ENCODE peak calls at places on chromosomes 16 and 17, in five cellular contexts. S is GM20000, A is heart right ventricle, E is left ventricle myocardium inferior, X is AG04450. J is an unnamed sample.

GRCh38 chr17:69884361-69884760 is 190.7 kb upstream of the KCNJ16 start:
- DNase-seq in S (no peak), A (no peak), E (no peak), X (no peak), J (no peak)

GRCh38 chr17:17391575-17392370 is 85.0 kb upstream of the MED9 start:
- DNase-seq in S (no peak), A (no peak), E (no peak), X (no peak), J (no peak)

GRCh38 chr16:13186813-13187212 is 285.4 kb downstream of the SHISA9 start:
- DNase-seq in S (no peak), A (no peak), E (no peak), X (no peak), J (no peak)

GRCh38 chr16:50152807-50153647 is at the start of gene TENT4B:
- DNase-seq in S (peak; percentile 99), A (peak; percentile 89), E (peak; percentile 88), X (peak; percentile 49), J (peak; percentile 86)

GRCh38 chr16:85386467-85387170 is 226.5 kb upstream of the GSE1 start:
- DNase-seq in S (no peak), A (no peak), E (peak; percentile 1), X (no peak), J (no peak)

GRCh38 chr17:11730747-11731146 is 132.5 kb downstream of the DNAH9 start:
- DNase-seq in S (no peak), A (no peak), E (no peak), X (no peak), J (no peak)

GRCh38 chr17:40038882-40039513 is 15.2 kb downstream of the MED24 start:
- DNase-seq in S (no peak), A (peak; percentile 87), E (peak; percentile 71), X (peak; percentile 66), J (peak; percentile 88)

GRCh38 chr16:4327782-4328579 is 12.1 kb downstream of the GLIS2 start:
- DNase-seq in S (peak; percentile 85), A (peak; percentile 89), E (peak; percentile 83), X (no peak), J (peak; percentile 82)

GRCh38 chr16:17972460-17972943 is 364.0 kb downstream of the NPIPA8 start:
- DNase-seq in S (no peak), A (no peak), E (no peak), X (no peak), J (no peak)

GRCh38 chr16:17965131-17965530 is 371.4 kb downstream of the NPIPA8 start:
- DNase-seq in S (no peak), A (no peak), E (no peak), X (no peak), J (no peak)

GRCh38 chr16:17970366-17970765 is 366.2 kb downstream of the NPIPA8 start:
- DNase-seq in S (no peak), A (no peak), E (no peak), X (no peak), J (no peak)

GRCh38 chr16:17970816-17971291 is 365.7 kb downstream of the NPIPA8 start:
- DNase-seq in S (no peak), A (no peak), E (no peak), X (no peak), J (no peak)
- TF ChIP-seq CTCF in S (no peak), A (no peak), E (no peak), X (no peak), J (no peak)

DNA sequence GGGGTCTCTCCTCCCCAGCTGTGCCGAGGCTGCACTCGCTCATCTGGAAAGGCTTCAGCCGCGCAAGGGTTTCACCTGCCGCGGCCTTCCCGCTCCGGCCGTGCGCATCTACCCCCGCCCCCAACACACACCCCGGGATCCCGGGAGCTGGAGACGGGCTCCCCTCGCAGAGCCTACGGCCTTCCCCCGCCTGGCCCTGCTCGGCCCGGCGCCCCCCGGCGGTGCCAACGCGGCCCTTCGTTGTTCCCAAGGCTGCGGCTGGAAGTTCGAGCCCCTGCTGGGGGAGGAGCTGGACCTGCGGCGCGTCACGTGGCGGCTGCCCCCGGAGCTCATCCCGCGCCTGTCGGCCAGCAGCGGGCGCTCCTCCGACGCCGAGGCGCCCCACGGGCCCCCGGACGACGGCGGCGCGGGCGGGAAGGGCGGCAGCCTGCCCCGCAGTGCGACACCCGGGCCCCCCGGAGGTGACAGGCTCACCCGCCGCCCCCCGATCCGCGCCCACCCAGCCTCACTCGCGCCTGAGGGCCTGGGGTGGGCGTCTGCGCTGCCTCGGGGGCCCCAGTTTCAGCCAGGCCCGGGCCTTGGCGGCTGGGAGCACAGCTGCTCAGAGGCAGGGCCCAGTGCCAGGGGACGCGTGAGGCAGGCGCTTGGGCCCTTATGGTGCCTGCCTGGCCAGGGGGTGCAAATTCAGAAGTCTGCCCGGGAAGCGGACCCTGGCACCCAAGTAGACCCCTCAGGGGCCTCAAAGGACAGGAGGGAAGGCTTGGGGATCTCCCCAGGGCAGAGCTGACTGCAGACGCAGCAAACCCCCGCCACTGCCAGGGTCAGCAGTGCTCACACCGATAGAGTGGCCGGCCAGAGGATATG is 11.2 kb downstream of the GALK1 start:
- DNase-seq in S (peak; percentile 96), A (peak; percentile 58), E (peak; percentile 78), X (no peak), J (peak; percentile 71)
- TF ChIP-seq CTCF in S (peak; percentile 85), A (peak; percentile 48), E (peak; percentile 73), X (peak; percentile 38), J (peak; percentile 12)

GRCh38 chr17:82876602-82877391 is 37.0 kb upstream of the ZNF750 start:
- DNase-seq in S (no peak), A (peak; percentile 82), E (peak; percentile 78), X (peak; percentile 65), J (peak; percentile 72)
- TF ChIP-seq CTCF in S (no peak), A (peak; percentile 13), E (peak; percentile 67), X (peak; percentile 73), J (peak; percentile 63)

GRCh38 chr16:30445408-30446202 is at the start of gene SEPHS2:
- DNase-seq in S (peak; percentile 94), A (peak; percentile 98), E (peak; percentile 99), X (peak; percentile 92), J (peak; percentile 99)
- TF ChIP-seq CTCF in S (peak; percentile 44), A (no peak), E (peak; percentile 54), X (peak; percentile 54), J (peak; percentile 39)

DNA sequence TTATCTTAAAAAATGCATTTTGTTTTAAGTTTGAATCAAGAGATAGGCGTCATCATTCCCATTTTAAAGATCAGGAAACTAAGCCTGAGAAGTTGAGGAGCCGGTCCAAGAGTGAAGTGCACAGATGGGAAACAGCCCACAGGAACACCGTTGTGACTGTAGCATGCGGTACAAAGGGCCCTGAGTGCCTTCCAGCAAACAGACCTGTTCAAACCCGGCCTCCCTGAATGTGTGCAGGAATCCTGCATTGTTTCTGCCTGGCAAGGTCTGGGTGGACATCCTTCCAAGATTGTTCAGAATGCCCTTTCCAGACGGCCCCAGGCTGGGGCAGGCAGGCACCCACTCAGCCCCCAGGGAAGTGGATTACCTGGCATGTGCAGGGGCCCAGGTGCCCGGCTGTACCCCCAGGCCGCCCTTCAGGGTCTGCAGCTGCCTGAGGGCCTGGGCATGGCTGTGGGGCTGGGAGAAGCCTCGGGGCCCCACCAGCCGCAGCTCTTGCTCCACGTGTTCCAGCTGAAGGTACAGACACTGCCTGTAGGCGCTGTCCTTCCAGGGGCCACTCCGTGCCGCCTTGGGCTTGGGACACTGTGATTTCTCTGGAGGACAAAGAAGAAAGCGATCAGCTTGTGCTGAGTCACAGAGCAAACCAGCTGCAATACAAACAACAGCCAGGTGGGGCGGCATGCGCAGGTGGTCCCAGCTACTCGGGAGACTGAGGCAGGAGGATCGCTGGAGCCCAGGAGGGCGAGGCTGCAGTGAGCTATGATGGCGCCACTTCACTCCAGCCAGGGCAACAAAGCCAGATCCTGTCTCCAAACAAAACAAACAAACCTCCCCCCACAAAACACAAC is 45.0 kb upstream of the GCSH start:
- DNase-seq in S (no peak), A (no peak), E (no peak), X (no peak), J (no peak)
- TF ChIP-seq CTCF in S (no peak), A (no peak), E (no peak), X (peak; percentile 26), J (no peak)

DNA sequence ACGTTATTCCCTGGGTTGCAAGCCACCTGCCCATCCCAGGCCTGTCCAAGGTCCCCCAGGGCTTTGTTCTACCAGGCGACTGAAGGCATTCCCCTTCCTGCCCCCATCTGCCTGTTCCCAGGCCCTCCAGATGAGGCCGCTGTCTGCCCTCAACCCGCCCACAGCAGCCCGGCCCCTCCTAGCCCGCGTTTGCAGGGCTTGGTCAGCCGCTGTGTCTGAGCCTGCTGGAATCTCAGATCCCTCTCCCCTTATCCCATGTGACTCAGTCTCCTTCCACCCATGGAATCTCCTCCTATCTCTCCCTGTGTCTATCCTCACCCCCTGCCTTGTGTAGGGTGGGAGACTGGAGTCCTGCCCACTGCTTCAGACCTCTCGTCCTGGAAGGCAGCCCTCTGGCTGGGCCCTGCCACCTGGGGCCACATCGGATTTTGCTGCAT is 186.0 kb upstream of the TNRC6C start:
- DNase-seq in S (peak; percentile 87), A (peak; percentile 73), E (peak; percentile 63), X (no peak), J (peak; percentile 66)
- TF ChIP-seq CTCF in S (peak; percentile 81), A (peak; percentile 67), E (peak; percentile 83), X (peak; percentile 43), J (peak; percentile 80)

J was measured in fibroblast of pulmonary artery.